ENCODE peak calls at places on chromosome 1, in six cellular contexts. Z, P, O, J, K and L are unnamed samples.

GRCh38 chr1:8523641-8524206 is 205.8 kb downstream of the SLC45A1 start:
- DNase-seq in Z (no peak), P (no peak), O (no peak), J (no peak), K (no peak), L (peak)

GRCh38 chr1:234893725-234894630 is 234.7 kb downstream of the TOMM20 start:
- DNase-seq in Z (no peak), P (peak), O (peak), J (no peak), K (no peak), L (no peak)

GRCh38 chr1:17561561-17561985 is 22.1 kb downstream of the ARHGEF10L start:
- DNase-seq in Z (no peak), P (no peak), O (no peak), J (no peak), K (no peak), L (no peak)

GRCh38 chr1:181142096-181143043 is 53.9 kb downstream of the IER5 start:
- DNase-seq in Z (peak), P (peak), O (peak), J (peak), K (peak), L (peak)

GRCh38 chr1:214753236-214753852 is 150.3 kb downstream of the CENPF start:
- DNase-seq in Z (no peak), P (no peak), O (no peak), J (no peak), K (no peak), L (no peak)

GRCh38 chr1:109649380-109649987 is 6.4 kb upstream of the GSTM4 start:
- DNase-seq in Z (no peak), P (peak), O (peak), J (peak), K (no peak), L (peak)

GRCh38 chr1:41810446-41810845 is 108.3 kb downstream of the HIVEP3 start:
- DNase-seq in Z (no peak), P (peak), O (no peak), J (peak), K (peak), L (peak)

GRCh38 chr1:42941640-42942330 is 16.9 kb downstream of the SLC2A1 start:
- DNase-seq in Z (no peak), P (peak), O (no peak), J (peak), K (no peak), L (no peak)

GRCh38 chr1:229342902-229343587 is at the start of gene CCSAP:
- DNase-seq in Z (peak), P (no peak), O (peak), J (peak), K (peak), L (peak)

GRCh38 chr1:115336741-115337140 is 1.3 kb downstream of the NGF start:
- DNase-seq in Z (no peak), P (no peak), O (no peak), J (no peak), K (no peak), L (no peak)

GRCh38 chr1:58839871-58840835 is 56.3 kb upstream of the JUN start:
- DNase-seq in Z (no peak), P (no peak), O (no peak), J (no peak), K (no peak), L (no peak)

GRCh38 chr1:12173631-12174121 is 6.9 kb downstream of the TNFRSF1B start:
- DNase-seq in Z (peak), P (no peak), O (no peak), J (no peak), K (peak), L (peak)

GRCh38 chr1:224534731-224535130 is 81.4 kb upstream of the CNIH3 start:
- DNase-seq in Z (no peak), P (no peak), O (no peak), J (no peak), K (no peak), L (no peak)

GRCh38 chr1:32831878-32832277 is 14.4 kb downstream of the S100PBP start:
- DNase-seq in Z (no peak), P (no peak), O (no peak), J (no peak), K (no peak), L (no peak)

GRCh38 chr1:163824006-163824405 is 502.3 kb downstream of the NUF2 start:
- DNase-seq in Z (no peak), P (no peak), O (no peak), J (peak), K (no peak), L (no peak)

GRCh38 chr1:64898107-64898861 is 68.1 kb downstream of the JAK1 start:
- DNase-seq in Z (no peak), P (peak), O (no peak), J (peak), K (no peak), L (no peak)

GRCh38 chr1:9904571-9904970 is 5.5 kb downstream of the CTNNBIP1 start:
- DNase-seq in Z (no peak), P (no peak), O (no peak), J (no peak), K (no peak), L (no peak)

GRCh38 chr1:218460367-218460766 is 115.2 kb downstream of the TGFB2 start:
- DNase-seq in Z (no peak), P (no peak), O (no peak), J (peak), K (no peak), L (no peak)

GRCh38 chr1:3015269-3015635 is 6.0 kb upstream of the ACTRT2 start:
- DNase-seq in Z (no peak), P (no peak), O (no peak), J (no peak), K (no peak), L (no peak)

GRCh38 chr1:43527111-43527878 is 3.4 kb upstream of the PTPRF start:
- DNase-seq in Z (no peak), P (no peak), O (no peak), J (no peak), K (no peak), L (no peak)

GRCh38 chr1:20665736-20666135 is 4.6 kb upstream of the DDOST start:
- DNase-seq in Z (no peak), P (no peak), O (no peak), J (peak), K (no peak), L (no peak)

GRCh38 chr1:115452600-115453329 is 114.7 kb upstream of the NGF start:
- DNase-seq in Z (no peak), P (no peak), O (no peak), J (no peak), K (no peak), L (no peak)

GRCh38 chr1:245154429-245155185 is at the start of gene KIF26B:
- DNase-seq in Z (no peak), P (peak), O (peak), J (peak), K (no peak), L (peak)